ENCODE peak calls at places on chromosomes 5 and 9, in six cellular contexts. One of them, this sample, is unnamed. For H3K36me3, the result is how much of the 10 kb centered on the place peaks cover.

GRCh38 chr5:16992006-16992405 is 55.9 kb upstream of the MYO10 start:
- DNase-seq in GM12878: no peak
- DNase-seq in HepG2: no peak
- DNase-seq in SK-N-SH: no peak
- DNase-seq in esophagus muscularis mucosa: no peak
- DNase-seq in suprapubic skin: no peak
- DNase-seq in this sample: no peak

GRCh38 chr5:179214678-179215077 is 130.6 kb downstream of the ADAMTS2 start:
- DNase-seq in GM12878: no peak
- DNase-seq in HepG2: no peak
- DNase-seq in SK-N-SH: no peak
- DNase-seq in esophagus muscularis mucosa: no peak
- DNase-seq in suprapubic skin: no peak
- DNase-seq in this sample: no peak

GRCh38 chr9:110217656-110218099 is 9.7 kb upstream of the C9orf152 start:
- DNase-seq in GM12878: no peak
- DNase-seq in HepG2: peak
- DNase-seq in SK-N-SH: peak
- DNase-seq in esophagus muscularis mucosa: no peak
- DNase-seq in suprapubic skin: no peak
- DNase-seq in this sample: no peak

GRCh38 chr5:74556631-74557595 is 83.6 kb downstream of the ENC1 start:
- DNase-seq in GM12878: no peak
- DNase-seq in HepG2: no peak
- DNase-seq in SK-N-SH: peak
- DNase-seq in esophagus muscularis mucosa: no peak
- DNase-seq in suprapubic skin: no peak
- DNase-seq in this sample: no peak

GRCh38 chr5:111229126-111229525 is 4.9 kb downstream of the CAMK4 start:
- DNase-seq in GM12878: no peak
- DNase-seq in HepG2: no peak
- DNase-seq in SK-N-SH: no peak
- DNase-seq in esophagus muscularis mucosa: no peak
- DNase-seq in suprapubic skin: no peak
- DNase-seq in this sample: no peak

GRCh38 chr5:17127743-17128231 is 89.6 kb upstream of the BASP1 start:
- DNase-seq in GM12878: no peak
- DNase-seq in HepG2: no peak
- DNase-seq in SK-N-SH: no peak
- DNase-seq in esophagus muscularis mucosa: no peak
- DNase-seq in suprapubic skin: no peak
- DNase-seq in this sample: no peak

GRCh38 chr5:137192293-137192743 is 306.8 kb downstream of the SPOCK1 start:
- DNase-seq in GM12878: no peak
- DNase-seq in HepG2: no peak
- DNase-seq in SK-N-SH: no peak
- DNase-seq in esophagus muscularis mucosa: no peak
- DNase-seq in suprapubic skin: no peak
- DNase-seq in this sample: no peak

GRCh38 chr5:51731641-51732040 is 348.4 kb downstream of the ISL1 start:
- DNase-seq in GM12878: no peak
- DNase-seq in HepG2: no peak
- DNase-seq in SK-N-SH: no peak
- DNase-seq in esophagus muscularis mucosa: no peak
- DNase-seq in suprapubic skin: no peak
- DNase-seq in this sample: no peak

GRCh38 chr5:131716650-131717049 is 80.2 kb downstream of the FNIP1 start:
- DNase-seq in GM12878: no peak
- DNase-seq in HepG2: no peak
- DNase-seq in SK-N-SH: no peak
- DNase-seq in esophagus muscularis mucosa: no peak
- DNase-seq in suprapubic skin: no peak
- DNase-seq in this sample: no peak

GRCh38 chr5:151042453-151043093 is 22.2 kb downstream of the GPX3 start:
- DNase-seq in GM12878: no peak
- DNase-seq in HepG2: no peak
- DNase-seq in SK-N-SH: no peak
- DNase-seq in esophagus muscularis mucosa: no peak
- DNase-seq in suprapubic skin: no peak
- DNase-seq in this sample: no peak

GRCh38 chr5:170923910-170924620 is 62.2 kb downstream of the RANBP17 start:
- DNase-seq in GM12878: no peak
- DNase-seq in HepG2: no peak
- DNase-seq in SK-N-SH: no peak
- DNase-seq in esophagus muscularis mucosa: no peak
- DNase-seq in suprapubic skin: no peak
- DNase-seq in this sample: no peak

GRCh38 chr9:35813434-35814105 is 1.3 kb downstream of the HINT2 start:
- DNase-seq in GM12878: no peak
- DNase-seq in HepG2: peak
- DNase-seq in SK-N-SH: peak
- DNase-seq in esophagus muscularis mucosa: no peak
- DNase-seq in suprapubic skin: no peak
- DNase-seq in this sample: no peak

GRCh38 chr9:16726718-16727451 is 143.6 kb downstream of the BNC2 start:
- DNase-seq in GM12878: no peak
- DNase-seq in HepG2: no peak
- DNase-seq in SK-N-SH: peak
- DNase-seq in esophagus muscularis mucosa: peak
- DNase-seq in suprapubic skin: peak
- DNase-seq in this sample: peak
- TF ChIP-seq EP300 in GM12878: no peak
- TF ChIP-seq EP300 in HepG2: no peak
- TF ChIP-seq EP300 in SK-N-SH: no peak
- TF ChIP-seq EP300 in esophagus muscularis mucosa: no peak
- TF ChIP-seq EP300 in suprapubic skin: no peak
- TF ChIP-seq EP300 in this sample: peak

DNA sequence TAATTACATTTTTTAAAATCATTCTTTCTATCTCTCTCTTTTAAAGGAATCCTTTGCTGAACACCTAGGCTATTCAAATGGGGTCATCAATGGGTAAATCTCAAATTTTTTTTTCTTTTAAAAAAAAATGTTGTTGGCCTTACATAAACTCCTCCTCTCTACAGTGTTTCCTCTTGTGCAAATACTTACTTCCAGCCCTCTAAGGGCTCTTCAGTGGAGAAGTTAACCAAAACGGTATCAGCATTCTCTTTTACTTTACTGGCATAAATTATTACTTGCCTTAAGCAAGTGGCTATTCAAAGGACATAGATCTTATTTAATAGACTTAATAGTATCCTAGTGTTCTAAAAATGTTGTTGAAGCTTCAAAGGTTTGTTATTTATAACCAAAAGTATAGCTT is 86.4 kb downstream of the SMARCA2 start:
- DNase-seq in GM12878: no peak
- DNase-seq in HepG2: no peak
- DNase-seq in SK-N-SH: no peak
- DNase-seq in esophagus muscularis mucosa: no peak
- DNase-seq in suprapubic skin: no peak
- DNase-seq in this sample: no peak
- H3K36me3 ChIP-seq in GM12878: under half
- H3K36me3 ChIP-seq in HepG2: under half
- H3K36me3 ChIP-seq in SK-N-SH: under half
- H3K36me3 ChIP-seq in esophagus muscularis mucosa: half or more
- H3K36me3 ChIP-seq in suprapubic skin: half or more
- H3K36me3 ChIP-seq in this sample: half or more

GRCh38 chr9:134187110-134187531 is 22.8 kb upstream of the RNU6ATAC start:
- DNase-seq in GM12878: no peak
- DNase-seq in HepG2: no peak
- DNase-seq in SK-N-SH: peak
- DNase-seq in esophagus muscularis mucosa: no peak
- DNase-seq in suprapubic skin: no peak
- DNase-seq in this sample: no peak
- TF ChIP-seq CTCF in GM12878: no peak
- TF ChIP-seq CTCF in HepG2: peak
- TF ChIP-seq CTCF in SK-N-SH: no peak
- TF ChIP-seq CTCF in esophagus muscularis mucosa: no peak
- TF ChIP-seq CTCF in suprapubic skin: no peak
- TF ChIP-seq CTCF in this sample: no peak

GRCh38 chr5:82909816-82910215 is 167.4 kb downstream of the TMEM167A start:
- DNase-seq in GM12878: no peak
- DNase-seq in HepG2: no peak
- DNase-seq in SK-N-SH: peak
- DNase-seq in esophagus muscularis mucosa: no peak
- DNase-seq in suprapubic skin: no peak
- DNase-seq in this sample: no peak

GRCh38 chr5:82911902-82912301 is 165.3 kb downstream of the TMEM167A start:
- DNase-seq in GM12878: no peak
- DNase-seq in HepG2: no peak
- DNase-seq in SK-N-SH: no peak
- DNase-seq in esophagus muscularis mucosa: no peak
- DNase-seq in suprapubic skin: no peak
- DNase-seq in this sample: no peak

GRCh38 chr5:82917584-82917983 is 159.6 kb downstream of the TMEM167A start:
- DNase-seq in GM12878: no peak
- DNase-seq in HepG2: no peak
- DNase-seq in SK-N-SH: no peak
- DNase-seq in esophagus muscularis mucosa: no peak
- DNase-seq in suprapubic skin: no peak
- DNase-seq in this sample: no peak

GRCh38 chr5:82910905-82911304 is 166.3 kb downstream of the TMEM167A start:
- DNase-seq in GM12878: no peak
- DNase-seq in HepG2: no peak
- DNase-seq in SK-N-SH: no peak
- DNase-seq in esophagus muscularis mucosa: no peak
- DNase-seq in suprapubic skin: no peak
- DNase-seq in this sample: no peak

GRCh38 chr5:82912462-82912861 is 164.7 kb downstream of the TMEM167A start:
- DNase-seq in GM12878: no peak
- DNase-seq in HepG2: no peak
- DNase-seq in SK-N-SH: no peak
- DNase-seq in esophagus muscularis mucosa: no peak
- DNase-seq in suprapubic skin: no peak
- DNase-seq in this sample: no peak
- TF ChIP-seq EP300 in GM12878: no peak
- TF ChIP-seq EP300 in HepG2: no peak
- TF ChIP-seq EP300 in SK-N-SH: no peak
- TF ChIP-seq EP300 in esophagus muscularis mucosa: no peak
- TF ChIP-seq EP300 in suprapubic skin: no peak
- TF ChIP-seq EP300 in this sample: no peak

GRCh38 chr5:95946451-95946850 is 15.2 kb downstream of the ELL2 start:
- DNase-seq in GM12878: no peak
- DNase-seq in HepG2: peak
- DNase-seq in SK-N-SH: no peak
- DNase-seq in esophagus muscularis mucosa: no peak
- DNase-seq in suprapubic skin: no peak
- DNase-seq in this sample: no peak
- H3K36me3 ChIP-seq in GM12878: under half
- H3K36me3 ChIP-seq in HepG2: under half
- H3K36me3 ChIP-seq in SK-N-SH: under half
- H3K36me3 ChIP-seq in esophagus muscularis mucosa: under half
- H3K36me3 ChIP-seq in suprapubic skin: under half
- H3K36me3 ChIP-seq in this sample: under half

DNA sequence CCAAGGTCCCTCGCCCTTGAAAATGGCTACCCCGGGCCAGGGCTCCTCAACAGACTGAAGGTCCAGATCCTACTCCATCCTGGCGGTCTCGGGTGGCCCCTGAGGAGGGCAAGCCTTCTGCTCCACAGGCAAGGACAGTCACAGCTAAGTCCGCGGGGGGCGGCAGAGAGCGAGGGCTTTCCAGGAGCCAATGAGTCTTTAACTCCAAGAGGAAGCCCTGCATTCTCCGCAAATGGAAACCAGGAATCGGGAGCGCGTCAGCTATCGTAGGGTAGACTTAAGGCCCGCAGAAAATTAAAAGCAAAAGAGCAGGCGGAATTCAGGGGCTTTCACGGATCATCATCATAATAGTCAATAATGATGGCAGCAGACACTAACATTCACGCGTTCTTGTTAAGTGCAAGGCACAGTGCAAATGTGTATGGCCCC is 87.8 kb upstream of the TNFAIP8 start:
- DNase-seq in GM12878: peak
- DNase-seq in HepG2: peak
- DNase-seq in SK-N-SH: peak
- DNase-seq in esophagus muscularis mucosa: peak
- DNase-seq in suprapubic skin: peak
- DNase-seq in this sample: peak
- TF ChIP-seq CTCF in GM12878: peak
- TF ChIP-seq CTCF in HepG2: no peak
- TF ChIP-seq CTCF in SK-N-SH: peak
- TF ChIP-seq CTCF in esophagus muscularis mucosa: peak
- TF ChIP-seq CTCF in suprapubic skin: peak
- TF ChIP-seq CTCF in this sample: peak

GRCh38 chr5:172901788-172902496 is 57.3 kb upstream of the RPL26L1 start:
- DNase-seq in GM12878: no peak
- DNase-seq in HepG2: no peak
- DNase-seq in SK-N-SH: no peak
- DNase-seq in esophagus muscularis mucosa: no peak
- DNase-seq in suprapubic skin: no peak
- DNase-seq in this sample: no peak

GRCh38 chr5:172902497-172903472 is 56.4 kb upstream of the RPL26L1 start:
- DNase-seq in GM12878: no peak
- DNase-seq in HepG2: peak
- DNase-seq in SK-N-SH: peak
- DNase-seq in esophagus muscularis mucosa: peak
- DNase-seq in suprapubic skin: no peak
- DNase-seq in this sample: peak

GRCh38 chr5:172898513-172899369 is 60.5 kb upstream of the RPL26L1 start:
- DNase-seq in GM12878: no peak
- DNase-seq in HepG2: no peak
- DNase-seq in SK-N-SH: no peak
- DNase-seq in esophagus muscularis mucosa: no peak
- DNase-seq in suprapubic skin: no peak
- DNase-seq in this sample: no peak

GRCh38 chr5:172899436-172899835 is 59.8 kb upstream of the RPL26L1 start:
- DNase-seq in GM12878: no peak
- DNase-seq in HepG2: no peak
- DNase-seq in SK-N-SH: no peak
- DNase-seq in esophagus muscularis mucosa: no peak
- DNase-seq in suprapubic skin: no peak
- DNase-seq in this sample: no peak

GRCh38 chr5:172901012-172901780 is 58.0 kb upstream of the RPL26L1 start:
- DNase-seq in GM12878: no peak
- DNase-seq in HepG2: peak
- DNase-seq in SK-N-SH: no peak
- DNase-seq in esophagus muscularis mucosa: no peak
- DNase-seq in suprapubic skin: no peak
- DNase-seq in this sample: peak
- TF ChIP-seq EP300 in GM12878: no peak
- TF ChIP-seq EP300 in HepG2: no peak
- TF ChIP-seq EP300 in SK-N-SH: peak
- TF ChIP-seq EP300 in esophagus muscularis mucosa: peak
- TF ChIP-seq EP300 in suprapubic skin: peak
- TF ChIP-seq EP300 in this sample: peak